ENCODE peak calls at places on chromosomes 13 and 19, in eight cellular contexts. V, Y, C, S, F, Q, J and G are unnamed samples.

GRCh38 chr19:50300814-50301606 is 28.2 kb downstream of the KCNC3 start:
- DNase-seq in S (no peak), Q (no peak), F (no peak), V (peak), C (no peak), J (no peak), Y (peak), G (peak)

GRCh38 chr13:40205771-40206240 is 460.6 kb downstream of the FOXO1 start:
- DNase-seq in J (no peak), F (no peak), V (no peak), Q (no peak), S (no peak), C (no peak), Y (no peak), G (no peak)

GRCh38 chr19:38912600-38913514 is 871 bp upstream of the CCER2 start:
- DNase-seq in V (no peak), Y (no peak), S (no peak), Q (no peak), C (no peak), F (no peak), J (no peak), G (no peak)

GRCh38 chr13:83980322-83980721 is 98.0 kb upstream of the SLITRK1 start:
- DNase-seq in Q (no peak), S (no peak), Y (no peak), F (no peak), C (no peak), J (no peak), V (no peak), G (no peak)

GRCh38 chr13:93505104-93505952 is 278.7 kb downstream of the GPC6 start:
- DNase-seq in J (no peak), S (no peak), Y (no peak), Q (no peak), V (no peak), C (no peak), F (no peak), G (no peak)

GRCh38 chr19:28746486-28746885 is 466.5 kb downstream of the UQCRFS1 start:
- DNase-seq in Q (no peak), C (no peak), F (no peak), Y (peak), S (no peak), V (no peak), J (no peak), G (no peak)

GRCh38 chr13:51814825-51815650 is 11.1 kb upstream of the DHRS12 start:
- DNase-seq in V (peak), J (peak), S (peak), Q (peak), F (peak), Y (peak), C (peak), G (peak)

GRCh38 chr13:95185311-95185710 is 115.9 kb downstream of the ABCC4 start:
- DNase-seq in V (no peak), F (no peak), J (no peak), C (no peak), Y (no peak), Q (no peak), S (no peak), G (no peak)